ENCODE peak calls at places on chromosome 11, in four cellular contexts. One of them, this sample, is unnamed.

GRCh38 chr11:12185106-12185690 is 74.8 kb downstream of the MICAL2 start:
- DNase-seq in H1: no peak
- DNase-seq in transverse colon: no peak
- DNase-seq in HCT116: no peak
- DNase-seq in this sample: no peak

GRCh38 chr11:100709233-100709999 is 22.3 kb downstream of the ARHGAP42 start:
- DNase-seq in HCT116: peak
- DNase-seq in H1: no peak
- DNase-seq in transverse colon: no peak
- DNase-seq in this sample: no peak

GRCh38 chr11:87976009-87976408 is 199.2 kb downstream of the RAB38 start:
- DNase-seq in HCT116: no peak
- DNase-seq in transverse colon: no peak
- DNase-seq in H1: no peak
- DNase-seq in this sample: no peak

GRCh38 chr11:57158582-57158981 is 23.2 kb upstream of the LRRC55 start:
- DNase-seq in transverse colon: no peak
- DNase-seq in H1: no peak
- DNase-seq in HCT116: no peak
- DNase-seq in this sample: no peak

GRCh38 chr11:278001-278951 is at the start of gene NLRP6:
- DNase-seq in H1: no peak
- DNase-seq in transverse colon: no peak
- DNase-seq in HCT116: no peak
- DNase-seq in this sample: peak

GRCh38 chr11:126519653-126520573 is 164.4 kb downstream of the ST3GAL4 start:
- DNase-seq in H1: no peak
- DNase-seq in transverse colon: no peak
- DNase-seq in HCT116: no peak
- DNase-seq in this sample: no peak

GRCh38 chr11:10304495-10305261 is at the start of gene ADM:
- DNase-seq in transverse colon: peak
- DNase-seq in HCT116: peak
- DNase-seq in H1: no peak
- DNase-seq in this sample: peak

GRCh38 chr11:62147545-62147944 is 23.7 kb downstream of the INCENP start:
- DNase-seq in transverse colon: no peak
- DNase-seq in H1: no peak
- DNase-seq in HCT116: no peak
- DNase-seq in this sample: no peak

GRCh38 chr11:122103366-122103765 is 12.6 kb downstream of the BLID start:
- DNase-seq in H1: no peak
- DNase-seq in transverse colon: no peak
- DNase-seq in HCT116: no peak
- DNase-seq in this sample: no peak

GRCh38 chr11:86934933-86935579 is 20.1 kb downstream of the FZD4 start:
- DNase-seq in H1: no peak
- DNase-seq in HCT116: no peak
- DNase-seq in transverse colon: no peak
- DNase-seq in this sample: no peak

GRCh38 chr11:68843703-68844312 is 2.1 kb upstream of the CPT1A start:
- DNase-seq in transverse colon: peak
- DNase-seq in H1: peak
- DNase-seq in HCT116: peak
- DNase-seq in this sample: no peak

GRCh38 chr11:63951779-63952536 is 13.2 kb downstream of the NAA40 start:
- DNase-seq in H1: no peak
- DNase-seq in HCT116: no peak
- DNase-seq in transverse colon: no peak
- DNase-seq in this sample: no peak

GRCh38 chr11:84089072-84090057 is 803.2 kb upstream of the CCDC90B start:
- DNase-seq in transverse colon: no peak
- DNase-seq in HCT116: no peak
- DNase-seq in H1: no peak
- DNase-seq in this sample: no peak

GRCh38 chr11:13297308-13297916 is 19.8 kb downstream of the BMAL1 start:
- DNase-seq in H1: no peak
- DNase-seq in transverse colon: no peak
- DNase-seq in HCT116: no peak
- DNase-seq in this sample: no peak

GRCh38 chr11:96113100-96113710 is 189.3 kb upstream of the MTMR2 start:
- DNase-seq in HCT116: no peak
- DNase-seq in transverse colon: no peak
- DNase-seq in H1: no peak
- DNase-seq in this sample: no peak

GRCh38 chr11:100353083-100353482 is 334.0 kb upstream of the ARHGAP42 start:
- DNase-seq in HCT116: no peak
- DNase-seq in H1: no peak
- DNase-seq in transverse colon: no peak
- DNase-seq in this sample: no peak

GRCh38 chr11:2741377-2742131 is 41.8 kb upstream of the KCNQ1OT1 start:
- DNase-seq in H1: no peak
- DNase-seq in HCT116: no peak
- DNase-seq in transverse colon: no peak
- DNase-seq in this sample: no peak

GRCh38 chr11:18617688-18618340 is 16.3 kb downstream of the SPTY2D1 start:
- DNase-seq in H1: no peak
- DNase-seq in HCT116: no peak
- DNase-seq in transverse colon: no peak
- DNase-seq in this sample: no peak

GRCh38 chr11:64407630-64408029 is 48.7 kb downstream of the RPS6KA4 start:
- DNase-seq in HCT116: no peak
- DNase-seq in transverse colon: no peak
- DNase-seq in H1: no peak
- DNase-seq in this sample: no peak

GRCh38 chr11:37409124-37409523 is 811.1 kb upstream of the RAG2 start:
- DNase-seq in H1: no peak
- DNase-seq in transverse colon: no peak
- DNase-seq in HCT116: no peak
- DNase-seq in this sample: no peak

GRCh38 chr11:8792636-8793035 is 110.0 kb downstream of the RPL27A start:
- DNase-seq in HCT116: no peak
- DNase-seq in H1: no peak
- DNase-seq in transverse colon: no peak
- DNase-seq in this sample: no peak

GRCh38 chr11:114259124-114259526 is 37.1 kb upstream of the NNMT start:
- DNase-seq in HCT116: no peak
- DNase-seq in H1: no peak
- DNase-seq in transverse colon: no peak
- DNase-seq in this sample: no peak
- TF ChIP-seq POLR2AphosphoS5 in HCT116: no peak
- TF ChIP-seq POLR2AphosphoS5 in H1: no peak
- TF ChIP-seq POLR2AphosphoS5 in transverse colon: peak
- TF ChIP-seq POLR2AphosphoS5 in this sample: no peak

GRCh38 chr11:118886681-118887111 is 3.0 kb downstream of the CXCR5 start:
- DNase-seq in HCT116: no peak
- DNase-seq in transverse colon: no peak
- DNase-seq in H1: no peak
- DNase-seq in this sample: no peak
- H3K4me3 ChIP-seq in HCT116: no peak
- H3K4me3 ChIP-seq in transverse colon: no peak
- H3K4me3 ChIP-seq in H1: no peak
- H3K4me3 ChIP-seq in this sample: no peak

DNA sequence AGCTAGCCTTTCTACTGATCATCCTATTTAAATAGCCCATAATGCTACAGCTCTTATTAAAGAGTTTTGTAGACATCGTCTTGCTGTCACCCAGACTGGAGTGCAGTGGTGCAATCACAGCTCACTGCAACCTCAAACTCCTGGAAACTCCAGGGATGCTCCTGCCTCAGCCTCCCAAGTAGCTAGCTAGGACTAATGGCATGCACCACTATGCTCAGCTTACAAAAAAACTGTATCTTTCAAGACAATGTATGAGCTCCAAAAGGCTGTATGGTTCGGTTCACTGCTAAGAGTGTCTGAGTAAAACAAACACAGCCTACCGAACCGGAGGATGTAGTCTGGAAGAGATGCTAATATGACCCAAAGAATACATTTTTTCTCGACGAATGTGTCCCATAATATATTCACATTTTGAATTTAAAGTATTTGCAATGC is 2.6 kb downstream of the TAF1D start:
- DNase-seq in HCT116: no peak
- DNase-seq in H1: no peak
- DNase-seq in transverse colon: no peak
- DNase-seq in this sample: no peak
- TF ChIP-seq POLR2A in HCT116: no peak
- TF ChIP-seq POLR2A in H1: peak
- TF ChIP-seq POLR2A in transverse colon: no peak
- TF ChIP-seq POLR2A in this sample: no peak

DNA sequence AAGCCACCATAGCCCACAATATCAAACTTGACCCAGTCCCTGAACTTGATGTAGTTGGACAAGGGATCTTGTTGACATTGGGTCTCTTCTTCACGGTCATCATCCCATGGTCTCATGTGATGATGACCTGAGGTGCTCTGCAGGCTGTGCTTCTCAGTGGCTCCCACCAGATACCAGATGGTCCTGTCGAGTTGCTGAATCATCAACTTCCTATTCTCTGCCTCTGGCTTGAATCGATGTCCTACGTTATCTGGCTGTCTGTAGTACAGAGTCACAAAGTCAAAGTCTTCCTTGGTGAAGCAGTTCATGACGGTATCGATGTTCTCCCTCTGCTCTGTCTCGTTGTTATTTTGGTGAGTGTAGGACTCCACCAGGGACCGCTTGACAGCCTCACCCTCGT is 145.7 kb upstream of the ALDH3B2 start:
- DNase-seq in transverse colon: no peak
- DNase-seq in HCT116: no peak
- DNase-seq in H1: no peak
- DNase-seq in this sample: no peak
- TF ChIP-seq POLR2AphosphoS5 in transverse colon: no peak
- TF ChIP-seq POLR2AphosphoS5 in HCT116: no peak
- TF ChIP-seq POLR2AphosphoS5 in H1: no peak
- TF ChIP-seq POLR2AphosphoS5 in this sample: no peak

GRCh38 chr11:27444801-27445215 is 27.8 kb downstream of the LGR4 start:
- DNase-seq in HCT116: no peak
- DNase-seq in transverse colon: no peak
- DNase-seq in H1: peak
- DNase-seq in this sample: no peak
- H3K4me3 ChIP-seq in HCT116: no peak
- H3K4me3 ChIP-seq in transverse colon: no peak
- H3K4me3 ChIP-seq in H1: no peak
- H3K4me3 ChIP-seq in this sample: no peak

GRCh38 chr11:78139422-78140391 is at the start of gene ALG8:
- DNase-seq in HCT116: peak
- DNase-seq in H1: peak
- DNase-seq in transverse colon: peak
- DNase-seq in this sample: peak
- TF ChIP-seq POLR2A in HCT116: peak
- TF ChIP-seq POLR2A in H1: peak
- TF ChIP-seq POLR2A in transverse colon: peak
- TF ChIP-seq POLR2A in this sample: no peak

DNA sequence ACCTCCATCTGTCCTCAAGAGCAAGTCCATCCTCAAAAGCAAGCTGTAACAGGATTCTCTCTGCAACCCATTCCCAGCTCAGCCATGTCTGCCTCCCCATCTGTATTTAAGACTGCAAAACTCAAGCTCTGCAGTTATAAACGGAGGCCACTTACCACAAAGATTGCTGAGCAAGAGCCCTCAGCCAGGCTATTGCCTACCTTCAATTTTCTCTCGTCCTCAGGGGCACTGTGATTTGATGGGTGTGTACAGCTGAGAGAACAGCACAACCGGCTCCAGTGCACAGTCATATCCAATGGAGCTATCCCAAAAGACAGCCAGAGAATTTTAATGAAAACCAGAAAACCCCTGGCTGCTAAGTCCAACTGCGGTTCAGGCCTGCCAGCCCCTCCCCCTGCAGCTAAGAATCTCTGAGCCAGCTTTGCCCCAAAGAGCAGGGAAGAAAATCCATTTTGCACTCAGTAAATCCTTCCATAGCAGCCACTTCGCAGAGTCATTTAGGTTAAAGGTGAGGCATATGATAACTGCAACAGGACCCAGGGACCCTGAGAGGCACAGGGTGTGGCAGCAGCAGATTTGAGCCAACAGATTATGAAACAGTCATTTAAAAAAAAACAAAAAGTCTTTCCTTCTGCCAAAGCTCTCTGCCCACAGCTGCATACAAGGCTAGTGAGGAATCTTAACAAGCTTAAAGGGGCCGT is 37.6 kb downstream of the RAB30 start:
- DNase-seq in transverse colon: peak
- DNase-seq in HCT116: no peak
- DNase-seq in H1: no peak
- DNase-seq in this sample: no peak
- TF ChIP-seq POLR2AphosphoS5 in transverse colon: no peak
- TF ChIP-seq POLR2AphosphoS5 in HCT116: no peak
- TF ChIP-seq POLR2AphosphoS5 in H1: no peak
- TF ChIP-seq POLR2AphosphoS5 in this sample: peak

GRCh38 chr11:34357646-34358257 is at the start of gene ABTB2:
- DNase-seq in H1: peak
- DNase-seq in HCT116: peak
- DNase-seq in transverse colon: peak
- DNase-seq in this sample: peak

GRCh38 chr11:34356130-34356529 is 1.7 kb downstream of the ABTB2 start:
- DNase-seq in H1: no peak
- DNase-seq in transverse colon: no peak
- DNase-seq in HCT116: no peak
- DNase-seq in this sample: no peak

GRCh38 chr11:34355726-34356125 is 2.1 kb downstream of the ABTB2 start:
- DNase-seq in transverse colon: no peak
- DNase-seq in HCT116: no peak
- DNase-seq in H1: no peak
- DNase-seq in this sample: no peak

GRCh38 chr11:34356918-34357645 is 728 bp downstream of the ABTB2 start:
- DNase-seq in H1: no peak
- DNase-seq in transverse colon: peak
- DNase-seq in HCT116: no peak
- DNase-seq in this sample: no peak

GRCh38 chr11:34356576-34356917 is 1.3 kb downstream of the ABTB2 start:
- DNase-seq in HCT116: no peak
- DNase-seq in H1: no peak
- DNase-seq in transverse colon: no peak
- DNase-seq in this sample: no peak
- H3K4me3 ChIP-seq in HCT116: no peak
- H3K4me3 ChIP-seq in H1: peak
- H3K4me3 ChIP-seq in transverse colon: peak
- H3K4me3 ChIP-seq in this sample: peak

This sample was measured in vagina.